ENCODE peak calls at places on chromosomes 3 and 15, in ten cellular contexts. K, H, T, L, C, G, E, J, N and A are unnamed samples.

GRCh38 chr3:171770689-171771620 is 39.3 kb downstream of the PLD1 start:
- DNase-seq in K (peak), H (peak), T (peak), L (no peak), C (peak), G (peak), E (no peak), J (peak), N (peak), A (peak)

GRCh38 chr3:10551821-10552630 is 46.6 kb upstream of the ATP2B2 start:
- DNase-seq in K (peak), H (peak), T (no peak), L (peak), C (peak), G (peak), E (no peak), J (no peak), N (no peak), A (peak)

GRCh38 chr3:129703913-129704312 is 97.4 kb upstream of the PLXND1 start:
- DNase-seq in K (no peak), H (no peak), T (no peak), L (no peak), C (no peak), G (no peak), E (no peak), J (no peak), N (no peak), A (no peak)

GRCh38 chr3:189361103-189361835 is 189.5 kb downstream of the TPRG1 start:
- DNase-seq in K (no peak), H (no peak), T (no peak), L (no peak), C (no peak), G (peak), E (no peak), J (no peak), N (no peak), A (no peak)

GRCh38 chr3:184742676-184743135 is 30.8 kb upstream of the MAGEF1 start:
- DNase-seq in K (no peak), H (no peak), T (no peak), L (no peak), C (no peak), G (no peak), E (no peak), J (peak), N (no peak), A (no peak)

GRCh38 chr3:133464573-133464972 is 64.7 kb downstream of the BFSP2 start:
- DNase-seq in K (no peak), H (no peak), T (no peak), L (no peak), C (peak), G (no peak), E (no peak), J (no peak), N (peak), A (no peak)

GRCh38 chr3:175270199-175270837 is 411.2 kb downstream of the NAALADL2 start:
- DNase-seq in K (peak), H (no peak), T (peak), L (no peak), C (no peak), G (peak), E (no peak), J (no peak), N (peak), A (no peak)

GRCh38 chr3:114333180-114333922 is 39.5 kb downstream of the TIGIT start:
- DNase-seq in K (peak), H (no peak), T (no peak), L (no peak), C (peak), G (no peak), E (no peak), J (no peak), N (no peak), A (no peak)

GRCh38 chr15:92059036-92059970 is 205.8 kb downstream of the SLCO3A1 start:
- DNase-seq in K (no peak), H (no peak), T (no peak), L (peak), C (no peak), G (no peak), E (no peak), J (no peak), N (peak), A (peak)

GRCh38 chr3:119356646-119357045 is 62.5 kb downstream of the ARHGAP31 start:
- DNase-seq in K (no peak), H (no peak), T (no peak), L (no peak), C (no peak), G (no peak), E (no peak), J (no peak), N (no peak), A (no peak)

GRCh38 chr3:55637906-55638635 is 151.0 kb upstream of the WNT5A start:
- DNase-seq in K (no peak), H (no peak), T (no peak), L (no peak), C (peak), G (no peak), E (no peak), J (no peak), N (no peak), A (no peak)

GRCh38 chr3:4067893-4068292 is 235.3 kb upstream of the SETMAR start:
- DNase-seq in K (no peak), H (no peak), T (no peak), L (no peak), C (no peak), G (no peak), E (no peak), J (no peak), N (no peak), A (no peak)

GRCh38 chr3:126897943-126898342 is 85.0 kb upstream of the PLXNA1 start:
- DNase-seq in K (no peak), H (no peak), T (no peak), L (no peak), C (no peak), G (no peak), E (no peak), J (no peak), N (no peak), A (no peak)

GRCh38 chr3:42660898-42661297 is 7.4 kb downstream of the ZBTB47 start:
- DNase-seq in K (no peak), H (peak), T (peak), L (no peak), C (no peak), G (no peak), E (no peak), J (no peak), N (no peak), A (peak)

GRCh38 chr3:81859524-81859923 is 98.1 kb upstream of the GBE1 start:
- DNase-seq in K (no peak), H (no peak), T (no peak), L (no peak), C (no peak), G (no peak), E (no peak), J (no peak), N (no peak), A (no peak)

GRCh38 chr3:31105438-31106077 is 211.1 kb upstream of the GADL1 start:
- DNase-seq in K (peak), H (peak), T (no peak), L (no peak), C (peak), G (no peak), E (no peak), J (no peak), N (no peak), A (no peak)

GRCh38 chr3:143963946-143964345 is 7.7 kb upstream of the DIPK2A start:
- DNase-seq in K (no peak), H (no peak), T (no peak), L (no peak), C (peak), G (no peak), E (no peak), J (no peak), N (no peak), A (no peak)

GRCh38 chr15:47337836-47338235 is 379.5 kb upstream of the SEMA6D start:
- DNase-seq in K (no peak), H (no peak), T (no peak), L (no peak), C (no peak), G (no peak), E (no peak), J (no peak), N (no peak), A (no peak)

GRCh38 chr3:149299938-149300791 is 33.3 kb downstream of the TM4SF18 start:
- DNase-seq in K (peak), H (peak), T (peak), L (no peak), C (peak), G (peak), E (no peak), J (no peak), N (no peak), A (no peak)

GRCh38 chr3:151931171-151931570 is 57.7 kb downstream of the SUCNR1 start:
- DNase-seq in K (no peak), H (peak), T (no peak), L (no peak), C (peak), G (no peak), E (no peak), J (no peak), N (no peak), A (no peak)

GRCh38 chr15:101424984-101425383 is 64.5 kb downstream of the PCSK6 start:
- DNase-seq in K (no peak), H (no peak), T (no peak), L (no peak), C (no peak), G (no peak), E (no peak), J (no peak), N (no peak), A (no peak)

GRCh38 chr3:98525494-98525893 is 2.8 kb upstream of the CLDND1 start:
- DNase-seq in K (no peak), H (no peak), T (no peak), L (no peak), C (no peak), G (no peak), E (no peak), J (no peak), N (no peak), A (no peak)